ENCODE peak calls at places on chromosome 1, in eight cellular contexts. V is skeletal muscle cell, Q is B cell, T is amygdala, N is astrocyte of the spinal cord, E is GM19239, F is ELR, L is stromal cell of bone marrow. G is an unnamed sample.

GRCh38 chr1:30305519-30305918 is 417.9 kb downstream of the MATN1 start:
- DNase-seq in V (no peak), Q (no peak), T (no peak), N (no peak), E (no peak), F (no peak), L (no peak), G (no peak)

GRCh38 chr1:11340248-11340632 is 67.2 kb downstream of the UBIAD1 start:
- DNase-seq in V (no peak), Q (no peak), T (no peak), N (no peak), E (no peak), F (no peak), L (no peak), G (no peak)

GRCh38 chr1:51960262-51960661 is 30.2 kb downstream of the RAB3B start:
- DNase-seq in V (no peak), Q (no peak), T (no peak), N (no peak), E (no peak), F (no peak), L (no peak), G (no peak)

GRCh38 chr1:91684599-91685196 is 184.0 kb downstream of the CDC7 start:
- DNase-seq in V (no peak), Q (no peak), T (no peak), N (peak; percentile 42), E (no peak), F (no peak), L (peak; percentile 21), G (no peak)

GRCh38 chr1:87155180-87155579 is 173.5 kb upstream of the LMO4 start:
- DNase-seq in V (no peak), Q (no peak), T (no peak), N (no peak), E (no peak), F (no peak), L (no peak), G (no peak)

GRCh38 chr1:66690666-66691381 is 61.4 kb upstream of the DYNLT5 start:
- DNase-seq in V (no peak), Q (no peak), T (no peak), N (no peak), E (no peak), F (no peak), L (no peak), G (no peak)

GRCh38 chr1:17162941-17163340 is 42.0 kb upstream of the PADI1 start:
- DNase-seq in V (no peak), Q (no peak), T (no peak), N (no peak), E (no peak), F (peak; percentile 36), L (no peak), G (no peak)

GRCh38 chr1:210418863-210419641 is 90.3 kb downstream of the HHAT start:
- DNase-seq in V (no peak), Q (no peak), T (no peak), N (no peak), E (no peak), F (no peak), L (no peak), G (no peak)

GRCh38 chr1:88311907-88312306 is 372.2 kb upstream of the PKN2 start:
- DNase-seq in V (no peak), Q (no peak), T (no peak), N (peak; percentile 29), E (no peak), F (no peak), L (no peak), G (no peak)

GRCh38 chr1:209831615-209832014 is 3.8 kb downstream of the UTP25 start:
- DNase-seq in V (no peak), Q (no peak), T (no peak), N (no peak), E (no peak), F (peak; percentile 75), L (no peak), G (no peak)

GRCh38 chr1:46246548-46247432 is 773 bp upstream of the RAD54L start:
- DNase-seq in V (peak; percentile 19), Q (peak; percentile 43), T (no peak), N (no peak), E (peak; percentile 8), F (peak; percentile 66), L (peak; percentile 13), G (no peak)

GRCh38 chr1:224092601-224093000 is 21.3 kb upstream of the FBXO28 start:
- DNase-seq in V (no peak), Q (no peak), T (no peak), N (no peak), E (no peak), F (no peak), L (no peak), G (no peak)

GRCh38 chr1:66925944-66926343 is 1.2 kb downstream of the MIER1 start:
- DNase-seq in V (no peak), Q (no peak), T (no peak), N (no peak), E (no peak), F (peak; percentile 34), L (no peak), G (no peak)

GRCh38 chr1:162678439-162678838 is 46.2 kb downstream of the DDR2 start:
- DNase-seq in V (no peak), Q (no peak), T (no peak), N (peak; percentile 78), E (no peak), F (peak; percentile 89), L (peak; percentile 75), G (peak; percentile 41)

GRCh38 chr1:58884706-58885661 is 101.1 kb upstream of the JUN start:
- DNase-seq in V (no peak), Q (no peak), T (no peak), N (no peak), E (no peak), F (no peak), L (no peak), G (no peak)

G was measured in AG04450.